ENCODE peak calls at places on chromosomes 11 and 22, in seven cellular contexts. I, U, B, M, Q, J and G are unnamed samples. For H3K9me3 and H3K9me2, the result is how much of the 10 kb centered on the place peaks cover.

GRCh38 chr11:71076525-71077304 is 175.7 kb downstream of the SHANK2 start:
- DNase-seq in I (no peak), U (no peak), B (no peak), M (no peak), Q (no peak), J (no peak), G (no peak)

GRCh38 chr11:76410771-76411423 is 29.8 kb downstream of the GVQW3 start:
- DNase-seq in I (no peak), U (no peak), B (no peak), M (no peak), Q (no peak), J (no peak), G (no peak)

GRCh38 chr11:76419896-76420295 is 24.9 kb upstream of the EMSY start:
- DNase-seq in I (no peak), U (no peak), B (no peak), M (no peak), Q (no peak), J (peak), G (peak)

GRCh38 chr22:29885610-29886009 is 2.6 kb downstream of the MTMR3 start:
- DNase-seq in I (no peak), U (no peak), B (no peak), M (no peak), Q (no peak), J (no peak), G (no peak)

GRCh38 chr22:28375761-28376534 is 303.7 kb downstream of the TTC28 start:
- DNase-seq in I (no peak), U (no peak), B (no peak), M (no peak), Q (no peak), J (no peak), G (no peak)

GRCh38 chr11:128705124-128705920 is 11.4 kb downstream of the FLI1 start:
- DNase-seq in I (no peak), U (no peak), B (no peak), M (no peak), Q (no peak), J (no peak), G (no peak)

GRCh38 chr11:28715726-28716125 is 607.5 kb downstream of the METTL15 start:
- DNase-seq in I (no peak), U (no peak), B (no peak), M (no peak), Q (no peak), J (no peak), G (no peak)

GRCh38 chr22:32175751-32176644 is 16.9 kb upstream of the C22orf42 start:
- DNase-seq in I (no peak), U (no peak), B (no peak), M (no peak), Q (peak), J (no peak), G (no peak)

GRCh38 chr11:12808519-12808918 is 134.3 kb downstream of the TEAD1 start:
- DNase-seq in I (no peak), U (no peak), B (no peak), M (peak), Q (no peak), J (peak), G (no peak)

GRCh38 chr11:125387991-125388390 is 108.1 kb downstream of the FEZ1 start:
- DNase-seq in I (no peak), U (no peak), B (no peak), M (no peak), Q (no peak), J (no peak), G (no peak)

GRCh38 chr11:44484211-44484610 is 81.3 kb upstream of the CD82 start:
- DNase-seq in I (peak), U (peak), B (peak), M (no peak), Q (peak), J (peak), G (peak)

GRCh38 chr22:35219012-35219411 is 38.3 kb upstream of the HMGXB4 start:
- DNase-seq in I (no peak), U (no peak), B (peak), M (no peak), Q (no peak), J (peak), G (no peak)

DNA sequence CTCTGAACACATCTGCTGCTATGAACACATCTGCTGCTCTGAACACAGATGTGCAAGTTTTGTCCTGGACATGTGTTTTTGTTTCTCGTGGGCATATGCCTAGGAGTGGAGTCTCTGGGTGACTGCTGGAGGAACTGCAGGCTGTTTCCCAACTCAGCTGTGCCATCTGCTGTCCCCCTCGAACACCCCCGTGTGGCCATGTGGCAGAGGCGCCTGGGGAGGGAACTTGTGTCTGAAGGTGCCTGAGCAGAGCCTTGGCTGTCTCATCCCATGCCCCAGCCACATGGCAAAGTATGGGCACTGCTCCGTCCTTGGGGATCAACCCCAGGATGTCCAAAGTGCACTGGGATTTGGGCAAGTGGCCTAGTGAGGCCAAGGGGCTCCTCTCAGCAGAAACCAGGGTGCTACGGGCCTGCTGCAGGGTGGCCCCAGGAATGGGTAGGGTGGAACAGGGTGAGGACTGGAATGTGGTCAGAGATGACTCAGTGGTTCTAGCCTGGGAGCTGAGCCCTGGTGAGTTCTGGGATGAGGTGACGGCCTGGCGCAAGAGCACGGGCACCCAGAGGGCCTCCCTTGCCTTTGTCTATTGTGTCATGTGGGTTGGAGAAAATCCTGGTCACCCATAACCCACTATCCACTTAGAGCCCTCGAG is 14.7 kb downstream of the GATD1 start:
- DNase-seq in I (no peak), U (peak), B (peak), M (no peak), Q (peak), J (peak), G (peak)
- TF ChIP-seq CTCF in I (no peak), U (peak), B (peak), M (peak), Q (peak), J (peak), G (peak)

GRCh38 chr11:124200671-124201070 is 17.5 kb downstream of the OR10D3 start:
- DNase-seq in I (no peak), U (no peak), B (no peak), M (no peak), Q (no peak), J (no peak), G (no peak)

GRCh38 chr11:124199702-124200101 is 16.6 kb downstream of the OR10D3 start:
- DNase-seq in I (no peak), U (no peak), B (no peak), M (no peak), Q (no peak), J (peak), G (no peak)

GRCh38 chr11:124195419-124195734 is 12.2 kb downstream of the OR10D3 start:
- DNase-seq in I (no peak), U (no peak), B (no peak), M (no peak), Q (no peak), J (no peak), G (no peak)

GRCh38 chr11:124197999-124198398 is 14.9 kb downstream of the OR10D3 start:
- DNase-seq in I (no peak), U (no peak), B (no peak), M (no peak), Q (no peak), J (no peak), G (no peak)

GRCh38 chr11:124198852-124199389 is 15.8 kb downstream of the OR10D3 start:
- DNase-seq in I (no peak), U (no peak), B (no peak), M (no peak), Q (no peak), J (no peak), G (no peak)
- H3K9me3 ChIP-seq in I (under half), U (under half), B (under half), M (under half), Q (under half), J (under half), G (under half)

GRCh38 chr11:132898676-132899075 is 633.6 kb downstream of the OPCML start:
- DNase-seq in I (no peak), U (no peak), B (no peak), M (no peak), Q (no peak), J (no peak), G (no peak)
- H3K9me2 ChIP-seq in I (under half), U (under half), B (under half), M (under half), Q (under half), J (under half), G (under half)

GRCh38 chr22:21726650-21727049 is 8.9 kb downstream of the YPEL1 start:
- DNase-seq in I (peak), U (no peak), B (peak), M (peak), Q (peak), J (peak), G (peak)
- TF ChIP-seq CTCF in I (peak), U (peak), B (peak), M (peak), Q (no peak), J (peak), G (peak)

GRCh38 chr11:31813242-31813960 is 2.3 kb upstream of the PAX6 start:
- DNase-seq in I (no peak), U (no peak), B (no peak), M (no peak), Q (peak), J (peak), G (no peak)
- H3K9me3 ChIP-seq in I (under half), U (under half), B (under half), M (under half), Q (under half), J (under half), G (under half)

DNA sequence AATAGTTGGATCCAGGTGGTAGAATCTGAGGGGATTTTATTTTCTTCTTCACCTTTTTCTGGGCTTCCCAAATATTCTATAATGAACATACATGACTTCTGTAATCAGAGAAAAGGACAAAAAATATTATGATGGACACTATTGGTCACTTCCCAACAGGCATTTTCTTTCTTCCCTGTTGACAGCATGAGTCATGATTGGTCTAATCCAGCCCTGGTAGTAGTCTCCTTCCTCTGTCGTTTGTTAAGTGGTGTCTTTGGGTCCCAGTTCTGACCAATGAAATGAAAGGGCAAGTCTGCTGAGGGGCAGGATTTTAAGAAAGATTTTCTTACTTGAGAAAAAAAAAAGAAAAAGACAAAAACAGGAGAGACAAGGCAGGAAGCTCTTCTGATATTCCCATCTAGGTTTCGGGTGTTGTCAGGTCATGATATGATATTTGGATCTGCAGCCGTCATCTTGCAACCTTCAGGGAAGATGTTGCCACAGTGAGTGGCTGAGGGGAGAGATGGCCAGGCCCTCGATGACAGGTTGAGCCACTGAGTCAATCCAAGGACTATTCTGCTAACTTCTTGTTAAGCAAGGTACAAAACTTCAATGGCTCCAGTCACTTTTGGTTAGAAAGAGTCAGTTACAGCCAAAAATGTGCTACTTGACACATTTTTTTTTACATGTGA is 23.3 kb upstream of the PLEKHB1 start:
- DNase-seq in I (no peak), U (no peak), B (no peak), M (no peak), Q (no peak), J (peak), G (no peak)
- H3K9me2 ChIP-seq in I (under half), U (under half), B (under half), M (under half), Q (under half), J (under half), G (under half)

DNA sequence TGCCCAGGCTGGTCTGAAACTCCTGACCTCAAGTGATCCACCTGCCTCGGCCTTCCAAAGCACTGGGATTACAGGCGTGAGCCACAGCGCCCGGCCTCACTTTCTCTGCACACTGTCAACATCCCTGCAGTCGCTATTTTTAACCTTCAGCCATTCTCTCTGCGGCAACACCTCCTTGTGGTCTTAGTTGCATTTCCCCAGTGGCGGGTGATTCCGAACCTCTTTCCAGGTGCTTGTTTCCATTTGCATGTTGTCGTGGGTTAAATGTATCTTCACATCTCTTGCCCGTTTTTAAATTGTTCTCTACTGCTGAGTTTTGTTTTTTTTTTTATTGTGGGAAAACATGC is 2.2 kb upstream of the SCT start:
- DNase-seq in I (peak), U (no peak), B (no peak), M (peak), Q (no peak), J (no peak), G (no peak)
- TF ChIP-seq CTCF in I (peak), U (no peak), B (no peak), M (peak), Q (no peak), J (no peak), G (no peak)

GRCh38 chr22:49523374-49524008 is 304.2 kb downstream of the BRD1 start:
- DNase-seq in I (no peak), U (no peak), B (no peak), M (no peak), Q (no peak), J (no peak), G (no peak)
- H3K9me3 ChIP-seq in I (under half), U (under half), B (under half), M (under half), Q (under half), J (under half), G (under half)